ENCODE peak calls at places on chromosomes 7 and 10, in six cellular contexts. W is mammary epithelial cell, I is adrenal gland, D is uterus, Y is lung, L is upper lobe of right lung. A is an unnamed sample.

GRCh38 chr7:23955145-23955544 is 245.1 kb downstream of the STK31 start:
- DNase-seq in D (no peak), I (no peak), Y (no peak), W (peak; percentile 49), L (no peak), A (peak; percentile 18)

GRCh38 chr10:35136263-35136815 is 9.7 kb downstream of the CREM start:
- DNase-seq in Y (no peak), W (no peak), L (no peak), I (no peak), D (no peak), A (no peak)

GRCh38 chr7:142797342-142797798 is 26.6 kb downstream of the PRSS2 start:
- DNase-seq in L (no peak), I (no peak), W (no peak), D (no peak), Y (no peak), A (no peak)

GRCh38 chr7:74507538-74508319 is 54.0 kb downstream of the GTF2IRD1 start:
- DNase-seq in W (no peak), Y (no peak), I (no peak), L (no peak), D (no peak), A (no peak)

GRCh38 chr7:47535033-47535703 is 46.7 kb downstream of the TNS3 start:
- DNase-seq in L (no peak), I (no peak), W (no peak), Y (no peak), D (no peak), A (no peak)

GRCh38 chr10:34049887-34050286 is 715.4 kb upstream of the NRP1 start:
- DNase-seq in L (no peak), Y (no peak), D (no peak), W (peak; percentile 32), I (no peak), A (peak; percentile 79)

GRCh38 chr10:131928248-131929095 is 27.7 kb downstream of the PPP2R2D start:
- DNase-seq in I (no peak), D (no peak), Y (no peak), L (peak; percentile 70), W (peak; percentile 24), A (no peak)

GRCh38 chr7:977326-978048 is 2.1 kb upstream of the COX19 start:
- DNase-seq in L (no peak), D (no peak), W (peak; percentile 75), Y (no peak), I (peak; percentile 85), A (no peak)

GRCh38 chr10:123101844-123102243 is 33.9 kb upstream of the HMX3 start:
- DNase-seq in D (no peak), W (no peak), L (no peak), I (no peak), Y (no peak), A (no peak)

GRCh38 chr7:27863866-27864265 is 123.9 kb downstream of the TAX1BP1 start:
- DNase-seq in L (no peak), D (no peak), Y (no peak), I (peak; percentile 92), W (no peak), A (no peak)

GRCh38 chr10:30999084-30999712 is 32.5 kb downstream of the ZNF438 start:
- DNase-seq in I (peak; percentile 40), W (peak; percentile 26), L (no peak), D (no peak), Y (no peak), A (peak; percentile 56)

DNA sequence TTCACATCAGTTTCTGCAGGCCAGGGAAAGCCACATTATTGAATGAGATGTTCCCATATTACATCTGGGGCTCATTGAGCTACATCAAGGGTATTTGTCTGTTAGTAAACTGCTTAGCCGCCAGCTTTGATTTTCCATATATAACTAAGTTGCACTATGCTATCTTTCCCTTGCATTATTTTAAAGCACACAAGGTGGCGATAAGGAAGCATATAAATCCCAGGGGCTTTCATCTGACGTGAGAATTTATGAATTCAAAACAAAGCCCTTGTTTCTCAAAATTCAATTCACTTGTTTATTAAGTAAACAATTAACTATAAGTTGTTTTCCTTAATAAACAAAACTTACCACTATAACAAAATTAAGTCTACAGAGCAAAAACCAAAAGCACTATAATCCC is 334.1 kb upstream of the TPK1 start:
- DNase-seq in L (no peak), D (no peak), W (no peak), Y (no peak), I (no peak), A (no peak)
- TF ChIP-seq CTCF in L (peak; percentile 4), D (no peak), W (no peak), Y (no peak), I (no peak), A (no peak)

GRCh38 chr10:1103551-1103950 is 47.4 kb downstream of the WDR37 start:
- DNase-seq in W (no peak), L (no peak), Y (no peak), I (no peak), D (no peak), A (no peak)
- H3K36me3 ChIP-seq in W (peaks cover 3% of the 10 kb centered on the region), L (peaks cover 88% of the 10 kb centered on the region), Y (peaks cover 56% of the 10 kb centered on the region), I (no peaks in the 10 kb centered on the region), D (no peaks in the 10 kb centered on the region), A (peaks cover 32% of the 10 kb centered on the region)

GRCh38 chr10:119849031-119849789 is 23.4 kb downstream of the MCMBP start:
- DNase-seq in I (no peak), Y (no peak), D (no peak), W (no peak), L (no peak), A (no peak)

GRCh38 chr10:119852277-119852676 is 20.4 kb downstream of the MCMBP start:
- DNase-seq in D (no peak), Y (no peak), L (no peak), W (no peak), I (no peak), A (no peak)

GRCh38 chr10:119853584-119853983 is 19.1 kb downstream of the MCMBP start:
- DNase-seq in I (no peak), Y (no peak), D (no peak), W (no peak), L (no peak), A (no peak)

GRCh38 chr10:119849944-119850343 is 22.7 kb downstream of the MCMBP start:
- DNase-seq in L (no peak), I (no peak), W (no peak), Y (no peak), D (no peak), A (no peak)

GRCh38 chr10:119852822-119853221 is 19.8 kb downstream of the MCMBP start:
- DNase-seq in L (no peak), Y (no peak), D (no peak), W (no peak), I (no peak), A (no peak)
- TF ChIP-seq CTCF in L (no peak), Y (no peak), D (no peak), W (no peak), I (no peak), A (no peak)

DNA sequence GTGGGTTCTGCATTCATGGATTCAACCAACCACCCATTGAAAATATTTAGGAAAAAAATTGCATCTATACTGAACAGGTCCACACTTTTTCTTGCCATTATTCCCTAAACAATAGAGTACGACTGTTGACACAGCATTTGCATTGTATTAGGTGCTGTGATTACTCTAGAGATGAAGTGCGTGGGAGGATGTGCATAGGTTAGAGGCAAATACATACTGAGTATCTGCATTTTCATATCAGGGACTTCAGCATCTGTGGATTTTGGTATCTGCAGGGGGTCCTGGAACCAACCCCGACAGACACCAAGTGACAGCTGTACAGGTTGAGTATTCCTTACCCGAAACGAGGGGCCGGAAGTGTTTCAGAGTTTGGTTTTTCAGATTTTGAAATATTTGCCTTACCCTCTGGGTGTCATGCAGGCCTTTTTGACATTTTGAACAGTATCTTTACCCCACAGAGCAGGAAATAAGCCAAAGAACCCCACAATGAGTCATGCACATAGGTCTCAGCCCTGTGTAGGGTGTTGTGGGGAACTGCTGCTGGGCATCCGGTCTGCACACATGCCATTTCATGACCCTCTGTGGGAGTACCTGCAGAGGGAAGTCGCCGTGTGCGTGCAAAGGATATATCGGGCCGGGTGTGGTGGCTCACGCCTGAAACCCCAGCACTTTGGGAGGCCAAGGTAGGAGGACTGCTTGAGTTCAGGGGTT is 14.5 kb downstream of the NUDT5 start:
- DNase-seq in Y (no peak), W (no peak), I (no peak), D (no peak), L (peak; percentile 65), A (peak; percentile 47)
- H3K36me3 ChIP-seq in Y (peaks cover 23% of the 10 kb centered on the region), W (peaks cover 19% of the 10 kb centered on the region), I (no peaks in the 10 kb centered on the region), D (no peaks in the 10 kb centered on the region), L (peaks cover 91% of the 10 kb centered on the region), A (peaks cover 13% of the 10 kb centered on the region)

GRCh38 chr7:78443811-78444210 is 645.2 kb downstream of the PHTF2 start:
- DNase-seq in W (no peak), L (no peak), D (no peak), I (no peak), Y (no peak), A (no peak)
- TF ChIP-seq CTCF in W (no peak), L (no peak), D (no peak), I (no peak), Y (no peak), A (no peak)

DNA sequence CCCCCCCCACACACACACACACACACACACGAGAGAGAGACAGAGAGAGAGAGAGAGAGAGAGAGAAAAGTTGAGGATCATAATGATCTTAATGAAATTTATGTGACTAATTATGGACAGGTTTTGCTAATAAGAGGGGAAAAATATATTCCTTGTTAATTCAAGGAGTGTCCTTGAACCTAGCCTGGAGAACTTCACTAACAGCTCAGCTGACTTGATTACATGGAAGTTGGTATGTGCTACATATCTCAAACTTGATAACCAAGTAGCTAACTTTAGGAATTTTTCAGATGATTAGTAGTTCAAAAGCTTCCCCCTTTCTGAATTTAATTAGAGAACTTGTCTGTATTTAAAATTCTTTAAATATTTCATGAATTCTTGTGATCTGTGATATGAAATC is 15.3 kb downstream of the SLF2 start:
- DNase-seq in Y (no peak), I (no peak), D (no peak), L (no peak), W (no peak), A (no peak)
- H3K36me3 ChIP-seq in Y (peaks cover 27% of the 10 kb centered on the region), I (no peaks in the 10 kb centered on the region), D (no peaks in the 10 kb centered on the region), L (peaks cover 98% of the 10 kb centered on the region), W (peaks cover 52% of the 10 kb centered on the region), A (peaks cover 14% of the 10 kb centered on the region)

GRCh38 chr7:78516450-78516849 is 717.9 kb downstream of the PHTF2 start:
- DNase-seq in Y (no peak), D (no peak), W (no peak), I (no peak), L (no peak), A (peak; percentile 12)

GRCh38 chr7:78514653-78515052 is 716.1 kb downstream of the PHTF2 start:
- DNase-seq in L (no peak), Y (no peak), I (no peak), W (no peak), D (no peak), A (no peak)

GRCh38 chr7:78510580-78511188 is 712.1 kb downstream of the PHTF2 start:
- DNase-seq in W (peak; percentile 15), Y (no peak), I (peak; percentile 56), D (no peak), L (no peak), A (peak; percentile 43)
- TF ChIP-seq CTCF in W (peak; percentile 82), Y (no peak), I (peak; percentile 49), D (no peak), L (peak; percentile 53), A (peak; percentile 78)

A was measured in bronchial epithelial cell.